ENCODE peak calls at places on chromosomes 11 and 22, in four cellular contexts. U is astrocyte of the spinal cord, W is choroid plexus epithelial cell, G is kidney. A is an unnamed sample.

GRCh38 chr22:20863356-20863755 is 4.5 kb downstream of the SNAP29 start:
- DNase-seq in U (no peak), W (no peak), G (peak), A (no peak)

GRCh38 chr11:2688381-2689231 is 11.2 kb downstream of the KCNQ1OT1 start:
- DNase-seq in U (no peak), W (no peak), G (peak), A (no peak)

GRCh38 chr11:33402066-33402465 is 144.9 kb downstream of the HIPK3 start:
- DNase-seq in U (no peak), W (peak), G (no peak), A (no peak)

GRCh38 chr11:119108151-119108856 is 1.2 kb downstream of the C2CD2L start:
- DNase-seq in U (no peak), W (peak), G (peak), A (peak)

GRCh38 chr11:115132829-115133228 is 371.4 kb downstream of the CADM1 start:
- DNase-seq in U (no peak), W (peak), G (no peak), A (no peak)

GRCh38 chr11:57081356-57081755 is 92.6 kb downstream of the OR5AK2 start:
- DNase-seq in U (no peak), W (no peak), G (no peak), A (peak)

GRCh38 chr22:38656256-38657148 is at the start of the genes CBY1 and FAM227A:
- DNase-seq in U (peak), W (peak), G (peak), A (peak)

GRCh38 chr22:36175892-36176291 is 15.3 kb upstream of the APOL3 start:
- DNase-seq in U (no peak), W (no peak), G (no peak), A (no peak)

GRCh38 chr22:22750335-22751042 is 106.1 kb downstream of the GGTLC2 start:
- DNase-seq in U (no peak), W (no peak), G (peak), A (no peak)

GRCh38 chr11:85685820-85686459 is at the start of gene CCDC89:
- DNase-seq in U (peak), W (peak), G (peak), A (peak)

GRCh38 chr11:22774716-22775115 is 54.9 kb downstream of the SVIP start:
- DNase-seq in U (no peak), W (no peak), G (no peak), A (no peak)

GRCh38 chr11:35623708-35624168 is 5.5 kb downstream of the FJX1 start:
- DNase-seq in U (peak), W (peak), G (no peak), A (peak)

GRCh38 chr11:94602430-94603372 is 35.5 kb downstream of the PIWIL4 start:
- DNase-seq in U (peak), W (peak), G (no peak), A (peak)

GRCh38 chr11:75301131-75301530 is 50.3 kb downstream of the ARRB1 start:
- DNase-seq in U (no peak), W (no peak), G (peak), A (no peak)

GRCh38 chr11:62171261-62171723 is 18.7 kb upstream of the SCGB1D1 start:
- DNase-seq in U (peak), W (peak), G (no peak), A (peak)

GRCh38 chr11:128687321-128687720 is 6.6 kb upstream of the FLI1 start:
- DNase-seq in U (no peak), W (no peak), G (peak), A (peak)

GRCh38 chr11:132858203-132858602 is 674.1 kb downstream of the OPCML start:
- DNase-seq in U (peak), W (peak), G (no peak), A (peak)
- TF ChIP-seq CTCF in U (peak), W (peak), G (peak), A (peak)

GRCh38 chr11:59778122-59778521 is 22.9 kb downstream of the STX3 start:
- DNase-seq in U (no peak), W (no peak), G (no peak), A (no peak)
- H3K4me3 ChIP-seq in U (no peak), W (no peak), G (no peak), A (no peak)

GRCh38 chr11:100999756-101000155 is 129.9 kb downstream of the PGR start:
- DNase-seq in U (no peak), W (no peak), G (no peak), A (no peak)

GRCh38 chr11:101008961-101009684 is 120.5 kb downstream of the PGR start:
- DNase-seq in U (no peak), W (no peak), G (no peak), A (no peak)

DNA sequence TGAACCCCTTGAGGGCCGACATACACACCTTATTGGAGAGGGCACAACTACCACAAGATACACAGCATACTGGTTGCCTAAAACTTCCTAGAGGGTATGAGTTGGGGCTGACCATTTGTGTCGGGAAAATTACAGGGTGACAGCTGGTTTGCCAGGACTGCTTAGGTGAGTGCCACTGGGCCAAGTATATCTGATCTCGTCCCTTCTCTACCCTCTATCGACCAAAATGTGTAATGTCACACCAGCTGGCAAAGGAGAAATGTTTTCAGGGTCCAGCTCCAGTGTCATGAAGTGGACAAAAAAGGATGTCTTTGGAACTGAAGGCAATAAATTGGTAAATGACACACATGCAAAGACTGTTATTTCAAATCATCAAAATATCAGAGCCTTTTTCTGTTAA is 126.1 kb downstream of the PGR start:
- DNase-seq in U (no peak), W (no peak), G (no peak), A (no peak)
- TF ChIP-seq CTCF in U (no peak), W (peak), G (no peak), A (no peak)

GRCh38 chr22:49667236-49667635 is 160.4 kb downstream of the BRD1 start:
- DNase-seq in U (no peak), W (no peak), G (peak), A (no peak)
- H3K4me3 ChIP-seq in U (no peak), W (no peak), G (no peak), A (no peak)

DNA sequence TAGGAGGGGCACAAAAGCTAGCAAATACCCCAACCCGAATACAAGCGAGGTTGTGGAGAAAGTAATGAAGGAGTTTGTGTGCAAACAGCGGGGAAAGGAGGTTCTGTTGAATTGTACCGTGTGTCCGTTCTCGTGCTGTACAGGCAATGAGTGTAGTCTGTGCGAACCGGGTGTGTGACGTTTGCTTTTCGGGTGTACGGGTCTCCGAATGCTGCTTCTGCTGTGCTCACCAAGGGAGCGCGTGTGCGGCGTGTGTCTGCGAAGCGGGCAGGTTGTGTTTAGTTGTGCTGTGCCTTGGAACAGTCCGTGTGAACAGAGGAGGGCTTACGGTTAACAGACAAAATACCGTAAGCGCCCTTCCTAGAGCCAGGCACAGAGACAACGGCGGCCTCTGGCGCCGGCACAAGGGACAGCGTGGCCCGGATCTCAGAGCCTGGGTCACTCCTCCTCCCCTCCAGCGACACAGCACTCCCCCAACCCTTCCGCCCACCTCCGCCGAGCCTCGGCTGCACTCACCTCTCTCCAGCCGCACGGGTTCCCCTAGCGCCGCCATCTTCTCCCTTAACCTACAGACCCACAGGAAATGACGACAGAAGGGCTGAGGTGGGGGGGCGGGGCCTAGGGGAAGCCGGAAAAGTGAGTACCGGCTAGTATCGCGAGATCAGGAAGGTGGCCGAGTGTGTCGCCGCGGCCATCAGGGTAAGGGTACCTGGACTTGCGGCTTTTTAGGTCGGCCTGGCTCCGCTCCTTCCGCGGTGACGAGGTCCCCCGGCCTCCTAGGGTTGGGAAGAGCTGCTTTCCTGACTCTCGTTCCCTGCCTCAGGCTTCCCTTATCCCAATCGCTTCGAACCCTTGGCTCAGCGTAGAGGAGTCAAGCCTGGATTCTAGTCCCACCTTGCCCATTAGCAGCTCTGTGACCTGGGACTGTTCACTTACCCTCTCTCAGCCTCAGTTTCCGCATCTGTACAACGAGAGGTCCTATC is at the start of gene LIN7C:
- DNase-seq in U (peak), W (peak), G (peak), A (peak)
- TF ChIP-seq CTCF in U (no peak), W (peak), G (peak), A (no peak)

GRCh38 chr11:79437981-79438630 is 2.7 kb downstream of the TENM4 start:
- DNase-seq in U (peak), W (peak), G (peak), A (peak)
- H3K4me3 ChIP-seq in U (peak), W (peak), G (peak), A (peak)

DNA sequence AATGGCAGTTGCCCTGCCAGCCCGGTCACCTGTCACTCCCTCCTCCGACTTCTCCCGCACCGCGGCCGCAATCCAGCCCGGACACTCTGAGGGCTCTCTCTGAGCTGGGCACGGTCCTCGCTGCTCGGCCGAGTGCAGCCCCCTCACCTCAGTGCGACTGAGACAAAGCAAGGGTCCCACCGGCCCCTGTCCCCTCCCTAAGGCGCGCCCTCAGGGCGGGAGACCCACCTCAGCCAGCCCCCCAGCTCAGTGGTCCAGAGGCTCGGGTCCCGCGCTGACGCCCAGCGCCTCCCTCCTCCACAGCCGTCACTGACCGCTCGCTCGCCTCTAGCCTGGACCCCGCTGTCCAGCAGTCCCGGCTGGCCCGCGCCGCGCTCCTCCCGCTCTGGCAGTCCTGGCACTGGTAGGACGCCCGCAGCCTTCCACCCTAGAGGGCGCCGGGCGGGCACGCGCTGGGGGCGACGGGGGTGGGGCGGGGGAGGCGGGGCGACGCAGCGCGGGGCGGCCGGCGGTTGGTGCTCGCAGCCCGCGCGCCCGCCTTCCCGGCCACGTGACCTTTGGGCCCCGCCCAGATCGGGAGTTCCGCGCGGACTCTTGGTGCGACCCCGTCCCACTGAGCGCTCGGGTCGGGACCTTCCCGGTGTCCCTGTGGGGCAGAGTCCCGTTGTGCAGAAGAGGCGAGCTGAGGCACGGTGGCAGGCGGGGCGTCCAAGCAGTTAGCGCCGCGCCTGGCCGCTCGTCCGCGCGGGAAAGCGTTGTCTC is 7.9 kb upstream of the L3MBTL2 start:
- DNase-seq in U (peak), W (peak), G (peak), A (peak)
- TF ChIP-seq CTCF in U (peak), W (no peak), G (peak), A (no peak)

GRCh38 chr11:12678991-12679390 is 4.8 kb downstream of the TEAD1 start:
- DNase-seq in U (peak), W (no peak), G (no peak), A (no peak)
- H3K4me3 ChIP-seq in U (peak), W (no peak), G (peak), A (no peak)

GRCh38 chr11:17036666-17037658 is 22.7 kb upstream of the PLEKHA7 start:
- DNase-seq in U (no peak), W (no peak), G (no peak), A (no peak)
- TF ChIP-seq CTCF in U (no peak), W (no peak), G (peak), A (peak)